ENCODE peak calls at places on chromosome 17, in seven cellular contexts. Z is GM12865; L is CD4-positive, alpha-beta memory T cell; O is NB4; E is caudate nucleus; K is HT1080; X is HTR-8/SVneo. M is an unnamed sample.

GRCh38 chr17:60145006-60145935 is 4.5 kb upstream of the CA4 start:
- DNase-seq in Z (no peak), L (no peak), O (no peak), E (no peak), K (no peak), X (no peak), M (no peak)

GRCh38 chr17:68509151-68510057 is 2.8 kb upstream of the PRKAR1A start:
- DNase-seq in Z (peak), L (no peak), O (peak), E (no peak), K (peak), X (no peak), M (peak)

GRCh38 chr17:80129006-80129565 is 17.8 kb downstream of the EIF4A3 start:
- DNase-seq in Z (no peak), L (no peak), O (no peak), E (no peak), K (no peak), X (no peak), M (peak)

GRCh38 chr17:69320210-69320907 is 6.6 kb downstream of the ABCA5 start:
- DNase-seq in Z (no peak), L (no peak), O (no peak), E (no peak), K (no peak), X (no peak), M (peak)

GRCh38 chr17:76584427-76585047 is 1.1 kb downstream of the ST6GALNAC2 start:
- DNase-seq in Z (no peak), L (no peak), O (no peak), E (no peak), K (no peak), X (no peak), M (no peak)

GRCh38 chr17:19424934-19425868 is 14.2 kb downstream of the RNF112 start:
- DNase-seq in Z (no peak), L (no peak), O (no peak), E (no peak), K (no peak), X (no peak), M (no peak)

GRCh38 chr17:42845918-42846593 is 1.7 kb downstream of the AOC2 start:
- DNase-seq in Z (no peak), L (no peak), O (peak), E (no peak), K (peak), X (no peak), M (no peak)

GRCh38 chr17:428414-428813 is 75.8 kb upstream of the RPH3AL start:
- DNase-seq in Z (no peak), L (no peak), O (no peak), E (no peak), K (no peak), X (no peak), M (no peak)

GRCh38 chr17:38967290-38967738 is at the start of gene FBXO47:
- DNase-seq in Z (peak), L (peak), O (no peak), E (peak), K (peak), X (no peak), M (peak)

M was measured in bronchial epithelial cell.